ENCODE peak calls at places on chromosomes 4 and X, in six cellular contexts. K is CD8-positive, alpha-beta T cell; H is NB4; M is HFF-Myc; C is astrocyte of the spinal cord; Y is fibroblast of pulmonary artery. S is an unnamed sample.

GRCh38 chr4:104531390-104531789 is 36.7 kb upstream of the CXXC4 start:
- DNase-seq in K (no peak), H (no peak), M (no peak), C (peak; percentile 8), Y (peak; percentile 1), S (no peak)

GRCh38 chrX:104806346-104806745 is 240.3 kb downstream of the IL1RAPL2 start:
- DNase-seq in K (no peak), H (no peak), M (no peak), C (no peak), Y (no peak), S (no peak)

GRCh38 chrX:1679238-1679637 is 64.4 kb downstream of the ASMT start:
- DNase-seq in K (no peak), H (peak; percentile 51), M (no peak), C (peak; percentile 10), Y (no peak), S (no peak)

GRCh38 chr4:60042231-60042652 is 1157.9 kb upstream of the ADGRL3 start:
- DNase-seq in K (no peak), H (no peak), M (no peak), C (no peak), Y (no peak), S (no peak)

GRCh38 chr4:162499478-162499877 is 335.7 kb upstream of the FSTL5 start:
- DNase-seq in K (no peak), H (no peak), M (no peak), C (no peak), Y (no peak), S (no peak)

GRCh38 chr4:44368413-44369167 is 80.0 kb downstream of the KCTD8 start:
- DNase-seq in K (no peak), H (no peak), M (no peak), C (no peak), Y (no peak), S (no peak)

GRCh38 chrX:17854069-17854468 is 7.0 kb downstream of the RAI2 start:
- DNase-seq in K (no peak), H (no peak), M (no peak), C (no peak), Y (no peak), S (no peak)

GRCh38 chr4:47667552-47667951 is 170.3 kb downstream of the CORIN start:
- DNase-seq in K (no peak), H (no peak), M (no peak), C (no peak), Y (no peak), S (no peak)

GRCh38 chr4:1330761-1331590 is 16.0 kb upstream of the UVSSA start:
- DNase-seq in K (peak; percentile 44), H (no peak), M (no peak), C (no peak), Y (no peak), S (no peak)

GRCh38 chr4:138138774-138139173 is 103.4 kb downstream of the SLC7A11 start:
- DNase-seq in K (no peak), H (no peak), M (no peak), C (no peak), Y (no peak), S (no peak)

GRCh38 chr4:165027762-165028402 is 3.9 kb upstream of the TRIM60 start:
- DNase-seq in K (no peak), H (no peak), M (no peak), C (no peak), Y (peak; percentile 9), S (no peak)

GRCh38 chr4:87532109-87532508 is 2.9 kb upstream of the SPARCL1 start:
- DNase-seq in K (no peak), H (no peak), M (no peak), C (no peak), Y (peak; percentile 50), S (no peak)

GRCh38 chr4:105966046-105966445 is 70.8 kb downstream of the NPNT start:
- DNase-seq in K (no peak), H (no peak), M (peak; percentile 70), C (peak; percentile 51), Y (peak; percentile 63), S (peak; percentile 77)

GRCh38 chr4:8306511-8307021 is 37.0 kb downstream of the HTRA3 start:
- DNase-seq in K (no peak), H (no peak), M (no peak), C (no peak), Y (peak; percentile 11), S (no peak)

GRCh38 chr4:81165853-81166430 is 49.1 kb downstream of the PRKG2 start:
- DNase-seq in K (no peak), H (no peak), M (no peak), C (no peak), Y (no peak), S (peak; percentile 47)

GRCh38 chr4:184766421-184766820 is 32.5 kb upstream of the CENPU start:
- DNase-seq in K (no peak), H (no peak), M (no peak), C (no peak), Y (no peak), S (no peak)

GRCh38 chr4:14783011-14783877 is 219.0 kb upstream of the CPEB2 start:
- DNase-seq in K (no peak), H (no peak), M (no peak), C (peak; percentile 90), Y (peak; percentile 11), S (peak; percentile 16)

GRCh38 chr4:122163767-122164166 is 11.6 kb downstream of the BLTP1 start:
- DNase-seq in K (no peak), H (no peak), M (no peak), C (no peak), Y (no peak), S (no peak)

GRCh38 chrX:133749951-133750350 is 235.4 kb downstream of the GPC3 start:
- DNase-seq in K (no peak), H (no peak), M (no peak), C (no peak), Y (no peak), S (no peak)

GRCh38 chrX:69313622-69314290 is 148.5 kb upstream of the PJA1 start:
- DNase-seq in K (no peak), H (no peak), M (no peak), C (no peak), Y (no peak), S (no peak)

GRCh38 chrX:154409222-154409871 is at the start of gene DNASE1L1:
- DNase-seq in K (no peak), H (peak; percentile 93), M (no peak), C (peak; percentile 91), Y (peak; percentile 87), S (peak; percentile 78)

GRCh38 chrX:97633798-97634197 is 750.1 kb downstream of the RPA4 start:
- DNase-seq in K (no peak), H (no peak), M (no peak), C (no peak), Y (no peak), S (no peak)

GRCh38 chr4:12144051-12144450 is 715.4 kb upstream of the HS3ST1 start:
- DNase-seq in K (no peak), H (no peak), M (no peak), C (no peak), Y (no peak), S (no peak)

GRCh38 chr4:23629421-23629820 is 260.4 kb downstream of the PPARGC1A start:
- DNase-seq in K (no peak), H (no peak), M (no peak), C (no peak), Y (no peak), S (no peak)

GRCh38 chrX:103446665-103447302 is 70.4 kb downstream of the BEX3 start:
- DNase-seq in K (no peak), H (no peak), M (no peak), C (peak; percentile 33), Y (peak; percentile 51), S (peak; percentile 38)

DNA sequence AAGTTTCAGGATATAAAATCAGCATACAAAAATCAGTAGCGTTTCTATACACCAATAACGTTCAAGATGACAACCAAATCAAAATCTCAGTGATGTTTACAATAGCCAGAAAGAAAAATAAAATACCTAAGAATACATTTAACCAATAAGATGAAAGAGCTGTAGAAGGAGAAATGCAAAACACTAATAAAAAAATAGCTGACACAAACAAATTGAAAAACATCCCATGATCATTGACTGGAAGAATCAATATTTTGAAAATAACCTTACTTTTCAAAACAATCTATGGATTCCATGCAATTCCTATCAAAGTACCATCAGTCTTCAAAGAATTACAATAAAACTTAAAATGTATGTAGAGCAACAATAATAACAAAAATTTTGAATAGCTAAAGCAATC is 1096.3 kb downstream of the FAT4 start:
- DNase-seq in K (no peak), H (no peak), M (no peak), C (no peak), Y (no peak), S (no peak)
- H3K4me3 ChIP-seq in K (no peak overlapping the region), H (no peak overlapping the region), M (no peak overlapping the region), C (no peak overlapping the region), Y (no peak overlapping the region), S (no peak overlapping the region)

GRCh38 chr4:39043058-39043696 is 11.0 kb upstream of the TMEM156 start:
- DNase-seq in K (no peak), H (no peak), M (no peak), C (no peak), Y (peak; percentile 64), S (peak; percentile 59)
- H3K4me3 ChIP-seq in K (no peak overlapping the region), H (peak overlapping the region; percentile 80), M (peak overlapping the region; percentile 66), C (no peak overlapping the region), Y (no peak overlapping the region), S (no peak overlapping the region)

DNA sequence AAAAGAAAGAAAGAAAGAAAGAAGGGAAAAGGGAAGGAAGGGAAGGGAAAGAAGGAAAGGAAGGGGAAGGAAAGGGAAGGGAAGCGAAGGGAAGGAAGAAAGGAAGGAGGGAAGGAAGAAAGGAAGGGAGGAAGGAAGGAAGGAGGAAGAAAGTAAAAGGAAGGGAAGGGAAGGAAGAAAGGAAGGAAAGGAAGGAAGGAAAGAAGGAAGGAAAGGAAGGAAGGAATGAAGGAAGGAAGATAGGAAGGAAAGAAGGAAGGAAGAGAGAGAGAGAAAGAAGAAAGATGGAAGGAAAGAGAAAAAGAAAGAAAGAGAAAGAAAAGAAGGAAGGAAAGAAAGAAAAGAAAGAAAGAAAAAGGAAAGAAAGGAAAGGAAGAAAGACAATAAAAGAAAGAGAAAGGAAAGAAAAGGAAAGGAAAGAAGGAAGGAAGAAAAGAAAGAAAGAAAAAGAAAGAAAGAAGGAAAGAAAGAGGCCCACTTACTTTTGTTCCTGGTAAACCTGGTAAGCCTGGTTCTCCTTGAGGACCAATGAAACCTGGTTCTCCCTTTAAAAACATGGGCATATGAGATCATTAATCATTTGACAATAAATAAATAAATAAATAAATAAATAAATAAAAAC is 105.9 kb upstream of the ETNPPL start:
- DNase-seq in K (no peak), H (no peak), M (no peak), C (no peak), Y (no peak), S (no peak)
- H3K4me3 ChIP-seq in K (no peak overlapping the region), H (no peak overlapping the region), M (no peak overlapping the region), C (no peak overlapping the region), Y (no peak overlapping the region), S (no peak overlapping the region)

GRCh38 chrX:151695583-151695930 is 299 bp downstream of the PRRG3 start:
- DNase-seq in K (no peak), H (no peak), M (no peak), C (no peak), Y (no peak), S (no peak)
- H3K4me3 ChIP-seq in K (no peak overlapping the region), H (no peak overlapping the region), M (no peak overlapping the region), C (no peak overlapping the region), Y (no peak overlapping the region), S (no peak overlapping the region)

S was measured in fibroblast of the aortic adventitia.